ENCODE peak calls at places on chromosomes 6 and 20, in four cellular contexts. Z is astrocyte of the spinal cord, C is NCI-H1694 treated with DMSO at 0.1 percent for 48 hours, I is head of caudate nucleus. W is an unnamed sample.
A peak's percentile ranks its signal among the peaks of the same experiment; 100 is the strongest.

GRCh38 chr6:105087571-105088211 is 92.1 kb downstream of the POPDC3 start:
- DNase-seq in I (peak; percentile 52), Z (peak; percentile 70), C (peak; percentile 63), W (no peak)

GRCh38 chr20:57048027-57048869 is 218.2 kb downstream of the BMP7 start:
- DNase-seq in I (no peak), C (no peak), Z (peak; percentile 12), W (no peak)

GRCh38 chr20:4726710-4727391 is 5.1 kb downstream of the PRND start:
- DNase-seq in Z (peak; percentile 42), C (no peak), I (no peak), W (no peak)

GRCh38 chr6:162100091-162100490 is 627.5 kb downstream of the PRKN start:
- DNase-seq in Z (no peak), C (no peak), I (no peak), W (no peak)

GRCh38 chr20:39911497-39911896 is 777.5 kb downstream of the MAFB start:
- DNase-seq in C (no peak), I (no peak), Z (no peak), W (no peak)

GRCh38 chr6:16257999-16258708 is 19.8 kb downstream of the GMPR start:
- DNase-seq in C (no peak), I (peak; percentile 64), Z (peak; percentile 60), W (no peak)

GRCh38 chr20:48787861-48788375 is 39.9 kb downstream of the PREX1 start:
- DNase-seq in Z (peak; percentile 77), I (no peak), C (no peak), W (no peak)

GRCh38 chr20:41734506-41734945 is 116.3 kb upstream of the CHD6 start:
- DNase-seq in Z (peak; percentile 12), C (peak; percentile 5), I (peak; percentile 56), W (peak; percentile 19)

GRCh38 chr6:137879301-137879700 is 12.2 kb downstream of the TNFAIP3 start:
- DNase-seq in I (no peak), Z (no peak), C (no peak), W (no peak)

GRCh38 chr6:167350322-167350721 is 25.4 kb downstream of the TTLL2 start:
- DNase-seq in Z (no peak), C (no peak), I (no peak), W (no peak)

GRCh38 chr20:17315491-17316231 is 88.8 kb downstream of the PCSK2 start:
- DNase-seq in C (no peak), Z (no peak), I (no peak), W (no peak)

GRCh38 chr20:25306991-25307903 is 59.4 kb downstream of the PYGB start:
- DNase-seq in C (no peak), I (no peak), Z (no peak), W (no peak)

GRCh38 chr6:37965964-37966676 is 146.6 kb downstream of the ZFAND3 start:
- DNase-seq in I (no peak), Z (peak; percentile 84), C (no peak), W (no peak)

GRCh38 chr6:156890627-156891300 is 113.6 kb downstream of the ARID1B start:
- DNase-seq in C (no peak), Z (no peak), I (no peak), W (no peak)

GRCh38 chr6:16683524-16684194 is 77.6 kb downstream of the ATXN1 start:
- DNase-seq in Z (peak; percentile 82), I (no peak), C (no peak), W (no peak)

GRCh38 chr20:48921883-48922867 is 664 bp downstream of the ARFGEF2 start:
- DNase-seq in C (no peak), Z (peak; percentile 20), I (no peak), W (peak; percentile 86)

GRCh38 chr6:148590881-148591280 is 155.9 kb upstream of the UST start:
- DNase-seq in Z (no peak), I (no peak), C (no peak), W (no peak)

GRCh38 chr6:7848229-7848628 is 62.4 kb downstream of the TXNDC5 start:
- DNase-seq in I (no peak), C (no peak), Z (no peak), W (no peak)

GRCh38 chr20:8756410-8756809 is 312.5 kb upstream of the PLCB4 start:
- DNase-seq in Z (peak; percentile 91), I (no peak), C (no peak), W (no peak)

GRCh38 chr6:20038805-20039204 is 173.5 kb downstream of the MBOAT1 start:
- DNase-seq in C (no peak), I (no peak), Z (no peak), W (no peak)

GRCh38 chr6:390914-391558 is 516 bp upstream of the IRF4 start:
- DNase-seq in C (no peak), Z (no peak), I (no peak), W (no peak)

GRCh38 chr6:34318492-34319470 is 70.0 kb upstream of the SMIM29 start:
- DNase-seq in C (no peak), I (no peak), Z (no peak), W (no peak)

GRCh38 chr20:13953227-13953626 is 37.2 kb downstream of the SEL1L2 start:
- DNase-seq in C (no peak), Z (no peak), I (no peak), W (no peak)

GRCh38 chr6:29656798-29657197 is at the start of gene MOG:
- DNase-seq in Z (no peak), C (no peak), I (peak; percentile 85), W (peak; percentile 81)

GRCh38 chr20:32879538-32879937 is 20.8 kb downstream of the EFCAB8 start:
- DNase-seq in Z (no peak), C (no peak), I (no peak), W (no peak)

GRCh38 chr20:11651138-11651537 is 266.6 kb upstream of the BTBD3 start:
- DNase-seq in Z (no peak), I (no peak), C (no peak), W (no peak)

GRCh38 chr6:146898888-146899227 is 300.1 kb downstream of the ADGB start:
- DNase-seq in Z (no peak), I (no peak), C (no peak), W (no peak)

W was measured in posterior cingulate gyrus.